ENCODE peak calls at places on chromosomes 3 and 15, in five cellular contexts. P is GM12864, Z is HepG2, R is AG04450, F is MM.1S. H is an unnamed sample.

GRCh38 chr15:82663186-82663600 is 16.0 kb upstream of the CPEB1 start:
- DNase-seq in P (no peak), Z (peak), R (no peak), F (peak), H (no peak)

GRCh38 chr3:195100903-195101591 is 169.9 kb downstream of the XXYLT1 start:
- DNase-seq in P (peak), Z (no peak), R (no peak), F (no peak), H (peak)

GRCh38 chr3:65030847-65031463 is 343.2 kb upstream of the ADAMTS9 start:
- DNase-seq in P (no peak), Z (no peak), R (no peak), F (no peak), H (no peak)

GRCh38 chr3:23294770-23295387 is 91.8 kb downstream of the UBE2E2 start:
- DNase-seq in P (no peak), Z (no peak), R (no peak), F (no peak), H (no peak)

GRCh38 chr3:22934973-22935372 is 268.2 kb upstream of the UBE2E2 start:
- DNase-seq in P (no peak), Z (no peak), R (no peak), F (no peak), H (no peak)

GRCh38 chr3:69879051-69879450 is 120.5 kb upstream of the SAMMSON start:
- DNase-seq in P (no peak), Z (no peak), R (no peak), F (no peak), H (no peak)

GRCh38 chr3:12681586-12682371 is 17.9 kb upstream of the RAF1 start:
- DNase-seq in P (no peak), Z (no peak), R (no peak), F (no peak), H (peak)

GRCh38 chr3:117892991-117893390 is 1141.7 kb downstream of the IGSF11 start:
- DNase-seq in P (no peak), Z (no peak), R (no peak), F (no peak), H (no peak)

GRCh38 chr3:43770426-43771103 is 79.8 kb downstream of the ABHD5 start:
- DNase-seq in P (no peak), Z (no peak), R (no peak), F (no peak), H (no peak)

GRCh38 chr3:9742560-9742959 is 7.2 kb upstream of the OGG1 start:
- DNase-seq in P (no peak), Z (no peak), R (no peak), F (no peak), H (no peak)
- TF ChIP-seq CTCF in P (no peak), Z (no peak), R (no peak), F (no peak), H (no peak)

DNA sequence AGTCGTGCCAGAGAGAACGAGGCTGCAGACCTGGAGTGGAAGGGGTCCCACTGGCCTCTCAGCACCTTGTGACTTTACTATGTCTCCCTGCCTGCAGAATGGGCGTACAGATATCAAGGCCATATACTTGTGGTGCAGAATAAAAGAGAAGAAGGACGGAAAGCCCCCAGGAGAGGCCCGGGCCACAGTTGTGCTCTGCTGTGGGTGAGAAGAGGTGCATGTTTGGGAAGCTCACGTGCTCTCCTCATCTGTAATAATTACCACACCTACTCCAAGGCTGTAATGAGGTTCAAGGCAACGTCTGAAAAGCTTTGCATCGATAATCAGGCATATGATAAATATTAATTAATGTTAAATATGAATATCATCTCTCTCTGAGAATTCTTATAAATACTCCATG is 58.0 kb downstream of the MGLL start:
- DNase-seq in P (no peak), Z (no peak), R (no peak), F (no peak), H (no peak)
- H3K4me3 ChIP-seq in P (no peak), Z (no peak), R (no peak), F (no peak), H (no peak)

GRCh38 chr15:88258021-88258641 is 1.6 kb upstream of the NTRK3 start:
- DNase-seq in P (no peak), Z (peak), R (no peak), F (peak), H (no peak)
- TF ChIP-seq CTCF in P (no peak), Z (no peak), R (peak), F (peak), H (peak)

GRCh38 chr3:172127929-172128580 is 88.7 kb downstream of the FNDC3B start:
- DNase-seq in P (no peak), Z (peak), R (no peak), F (no peak), H (no peak)

GRCh38 chr3:172129868-172130751 is 90.7 kb downstream of the FNDC3B start:
- DNase-seq in P (no peak), Z (peak), R (peak), F (no peak), H (peak)

GRCh38 chr3:172131746-172132145 is 92.4 kb downstream of the FNDC3B start:
- DNase-seq in P (no peak), Z (no peak), R (no peak), F (no peak), H (no peak)

GRCh38 chr3:172128852-172129251 is 89.5 kb downstream of the FNDC3B start:
- DNase-seq in P (no peak), Z (no peak), R (no peak), F (no peak), H (no peak)

GRCh38 chr3:172129534-172129867 is 90.1 kb downstream of the FNDC3B start:
- DNase-seq in P (no peak), Z (no peak), R (no peak), F (no peak), H (no peak)
- H3K4me3 ChIP-seq in P (no peak), Z (no peak), R (no peak), F (no peak), H (no peak)

GRCh38 chr3:153290278-153291015 is 128.4 kb downstream of the RAP2B start:
- DNase-seq in P (no peak), Z (no peak), R (no peak), F (peak), H (no peak)
- TF ChIP-seq CTCF in P (no peak), Z (peak), R (peak), F (peak), H (peak)

GRCh38 chr15:52006702-52007340 is 12.2 kb upstream of the MAPK6 start:
- DNase-seq in P (no peak), Z (no peak), R (no peak), F (no peak), H (no peak)

GRCh38 chr15:52010633-52011595 is 8.1 kb upstream of the MAPK6 start:
- DNase-seq in P (no peak), Z (peak), R (peak), F (no peak), H (peak)

GRCh38 chr15:52008698-52009434 is 10.2 kb upstream of the MAPK6 start:
- DNase-seq in P (no peak), Z (peak), R (no peak), F (no peak), H (no peak)

GRCh38 chr15:52005748-52006701 is 13.0 kb upstream of the MAPK6 start:
- DNase-seq in P (peak), Z (peak), R (no peak), F (peak), H (no peak)

GRCh38 chr15:52008326-52008697 is 10.7 kb upstream of the MAPK6 start:
- DNase-seq in P (no peak), Z (no peak), R (no peak), F (no peak), H (no peak)
- H3K4me3 ChIP-seq in P (no peak), Z (no peak), R (no peak), F (no peak), H (no peak)

DNA sequence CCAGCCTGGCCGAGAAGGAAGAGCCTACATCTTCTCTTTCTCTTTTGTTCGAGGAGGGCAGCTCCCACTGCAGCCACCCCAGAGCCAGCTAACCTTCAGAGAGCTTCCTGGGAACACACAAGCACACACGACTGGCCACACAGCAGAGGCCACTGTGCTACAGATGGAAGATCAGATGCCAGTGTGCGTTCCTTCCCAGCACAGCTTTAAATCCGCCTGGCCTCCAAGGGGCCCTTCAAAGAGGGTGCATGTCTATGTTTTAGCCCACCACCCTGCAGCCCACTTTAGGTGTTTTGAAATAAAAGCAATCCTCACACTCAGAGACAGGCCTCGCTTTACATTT is 12.4 kb downstream of the ALDH1A3 start:
- DNase-seq in P (no peak), Z (no peak), R (no peak), F (no peak), H (no peak)
- TF ChIP-seq CTCF in P (no peak), Z (no peak), R (no peak), F (no peak), H (no peak)

DNA sequence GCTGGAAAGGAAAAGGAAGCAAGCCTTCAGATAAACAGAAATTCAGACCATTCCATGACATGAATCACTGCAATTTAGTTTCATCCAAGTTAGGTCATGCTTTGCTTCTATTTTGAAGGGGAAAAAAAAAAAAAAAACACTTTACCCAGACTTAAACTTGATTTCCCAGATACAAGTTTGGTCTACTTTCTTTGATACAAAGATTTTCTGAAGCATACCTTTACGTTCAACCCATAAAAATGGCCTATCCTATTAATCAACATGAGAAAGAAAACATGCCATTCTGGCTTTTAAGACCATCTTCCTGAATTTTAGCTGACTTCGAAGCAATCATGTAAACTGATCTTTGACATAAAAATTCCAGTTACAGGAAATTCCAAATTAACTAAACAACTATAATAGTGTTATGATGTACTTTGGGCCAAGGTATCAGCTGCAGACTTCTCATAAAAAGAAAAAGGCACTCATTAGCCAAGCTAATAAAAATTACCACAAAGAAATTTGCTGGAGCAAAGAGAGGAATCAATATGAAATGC is 12.6 kb downstream of the OSBPL10 start:
- DNase-seq in P (no peak), Z (no peak), R (no peak), F (no peak), H (peak)
- H3K4me3 ChIP-seq in P (no peak), Z (peak), R (peak), F (no peak), H (no peak)

DNA sequence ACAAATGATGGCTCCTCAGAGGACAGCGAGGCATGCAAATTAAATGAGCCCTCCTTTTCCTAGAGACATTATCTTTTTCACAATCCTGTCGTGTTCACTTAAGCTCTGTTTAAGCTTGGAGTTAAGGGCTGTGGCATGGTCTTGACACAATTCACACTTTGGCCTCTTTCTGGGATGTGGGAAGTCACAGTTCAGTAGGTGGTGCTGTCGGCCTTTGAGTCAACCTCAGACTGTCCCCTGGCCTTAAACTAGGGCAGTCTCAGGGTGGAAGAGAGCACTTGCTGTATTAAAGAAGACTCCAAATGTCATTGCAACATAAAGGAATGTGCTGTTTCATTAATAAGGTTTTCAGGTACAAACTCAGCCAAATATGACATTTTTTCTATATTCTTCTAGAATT is 351.0 kb downstream of the MCTP2 start:
- DNase-seq in P (no peak), Z (peak), R (no peak), F (peak), H (no peak)
- TF ChIP-seq CTCF in P (peak), Z (peak), R (no peak), F (peak), H (no peak)